ENCODE peak calls at places on chromosomes 7 and 10, in nine cellular contexts. G, O, I, K, M, H, J, S and N are unnamed samples.

GRCh38 chr7:42832672-42833071 is 79.2 kb downstream of the C7orf25 start:
- DNase-seq in H (no peak), I (no peak), O (no peak), K (no peak), M (no peak), J (no peak), S (no peak), G (no peak), N (no peak)

GRCh38 chr7:81873559-81873958 is 103.7 kb upstream of the HGF start:
- DNase-seq in M (no peak), G (no peak), H (no peak), J (no peak), O (no peak), I (no peak), S (no peak), K (peak; percentile 65), N (no peak)

GRCh38 chr10:12469345-12469744 is 120.0 kb downstream of the CAMK1D start:
- DNase-seq in S (no peak), J (no peak), I (no peak), K (no peak), O (no peak), H (no peak), M (no peak), G (no peak), N (no peak)

GRCh38 chr7:151237244-151238189 is 5.2 kb downstream of the CHPF2 start:
- DNase-seq in J (no peak), G (no peak), O (no peak), H (no peak), K (no peak), I (no peak), M (peak; percentile 78), S (no peak), N (peak; percentile 67)

GRCh38 chr10:24206926-24207701 is 1.8 kb upstream of the KIAA1217 start:
- DNase-seq in S (no peak), G (no peak), I (no peak), M (no peak), H (no peak), K (no peak), J (no peak), O (no peak), N (no peak)

GRCh38 chr10:124356706-124357582 is 61.8 kb downstream of the OAT start:
- DNase-seq in I (no peak), S (no peak), O (no peak), H (no peak), G (no peak), J (no peak), M (peak; percentile 21), K (no peak), N (peak; percentile 22)

GRCh38 chr7:93043393-93043985 is 74.3 kb downstream of the SAMD9 start:
- DNase-seq in G (no peak), S (peak; percentile 93), M (peak; percentile 58), H (peak; percentile 44), K (peak; percentile 96), J (peak; percentile 75), I (no peak), O (peak; percentile 92), N (peak; percentile 96)

GRCh38 chr10:131311661-131312260 is at the start of gene TCERG1L:
- DNase-seq in O (no peak), G (no peak), J (no peak), H (no peak), I (no peak), M (peak; percentile 72), K (no peak), S (no peak), N (peak; percentile 66)

GRCh38 chr7:99453105-99453504 is 12.9 kb downstream of the ATP5MF start:
- DNase-seq in S (no peak), H (no peak), M (no peak), I (no peak), K (no peak), G (no peak), J (no peak), O (no peak), N (peak; percentile 31)

GRCh38 chr7:101172854-101173751 is 7.0 kb downstream of the NAT16 start:
- DNase-seq in O (peak; percentile 58), G (no peak), M (no peak), H (no peak), I (peak; percentile 82), S (peak; percentile 56), K (peak; percentile 71), J (peak; percentile 85), N (peak; percentile 98)

GRCh38 chr7:159031135-159031701 is 113.4 kb downstream of the VIPR2 start:
- DNase-seq in J (no peak), G (no peak), I (no peak), K (no peak), S (no peak), H (no peak), M (peak; percentile 72), O (no peak), N (no peak)

GRCh38 chr10:128626397-128627060 is 500.3 kb upstream of the MKI67 start:
- DNase-seq in I (no peak), J (no peak), G (no peak), O (no peak), S (no peak), H (no peak), M (no peak), K (no peak), N (no peak)

GRCh38 chr10:28939352-28940157 is 262.2 kb downstream of the BAMBI start:
- DNase-seq in J (peak; percentile 35), I (peak; percentile 78), H (peak; percentile 44), M (no peak), O (peak; percentile 97), S (peak; percentile 85), G (peak; percentile 23), K (peak; percentile 66), N (peak; percentile 53)

GRCh38 chr7:30201161-30201666 is 66.4 kb downstream of the MTURN start:
- DNase-seq in O (no peak), H (no peak), G (no peak), S (no peak), I (no peak), K (no peak), J (no peak), M (no peak), N (no peak)

GRCh38 chr10:71996598-71997371 is 32.6 kb downstream of the CHST3 start:
- DNase-seq in K (no peak), G (no peak), J (no peak), M (no peak), O (no peak), I (no peak), H (no peak), S (no peak), N (peak; percentile 32)

GRCh38 chr7:104795616-104796398 is 218.2 kb upstream of the KMT2E start:
- DNase-seq in S (peak; percentile 13), G (no peak), I (no peak), H (no peak), K (no peak), O (peak; percentile 7), J (no peak), M (no peak), N (no peak)

GRCh38 chr7:142632291-142633134 is 116.8 kb upstream of the PRSS1 start:
- DNase-seq in S (peak; percentile 45), I (peak; percentile 73), J (peak; percentile 72), M (peak; percentile 81), O (peak; percentile 69), H (no peak), K (peak; percentile 60), G (peak; percentile 46), N (peak; percentile 66)

GRCh38 chr10:86110156-86110786 is 256.3 kb downstream of the GRID1 start:
- DNase-seq in G (no peak), K (no peak), H (no peak), I (no peak), J (no peak), M (peak; percentile 42), S (no peak), O (no peak), N (no peak)

GRCh38 chr10:70558871-70559810 is 43.4 kb downstream of the PRF1 start:
- DNase-seq in H (no peak), O (peak; percentile 53), I (peak; percentile 33), J (peak; percentile 53), G (peak; percentile 79), M (peak; percentile 78), S (peak; percentile 62), K (peak; percentile 34), N (peak; percentile 97)
- TF ChIP-seq CTCF in H (peak; percentile 55), O (peak; percentile 69), I (peak; percentile 7), J (peak; percentile 66), G (peak; percentile 71), M (no peak), S (peak; percentile 58), K (peak; percentile 58), N (peak; percentile 71)

GRCh38 chr10:21364196-21365114 is 161.0 kb downstream of the SKIDA1 start:
- DNase-seq in G (peak; percentile 35), S (peak; percentile 87), M (no peak), I (no peak), K (peak; percentile 74), H (peak; percentile 80), J (peak; percentile 88), O (peak; percentile 88), N (peak; percentile 69)
- H3K4me3 ChIP-seq in G (no peak overlapping the region), S (no peak overlapping the region), M (no peak overlapping the region), I (no peak overlapping the region), K (no peak overlapping the region), H (no peak overlapping the region), J (peak overlapping the region; percentile 48), O (no peak overlapping the region), N (no peak overlapping the region)

DNA sequence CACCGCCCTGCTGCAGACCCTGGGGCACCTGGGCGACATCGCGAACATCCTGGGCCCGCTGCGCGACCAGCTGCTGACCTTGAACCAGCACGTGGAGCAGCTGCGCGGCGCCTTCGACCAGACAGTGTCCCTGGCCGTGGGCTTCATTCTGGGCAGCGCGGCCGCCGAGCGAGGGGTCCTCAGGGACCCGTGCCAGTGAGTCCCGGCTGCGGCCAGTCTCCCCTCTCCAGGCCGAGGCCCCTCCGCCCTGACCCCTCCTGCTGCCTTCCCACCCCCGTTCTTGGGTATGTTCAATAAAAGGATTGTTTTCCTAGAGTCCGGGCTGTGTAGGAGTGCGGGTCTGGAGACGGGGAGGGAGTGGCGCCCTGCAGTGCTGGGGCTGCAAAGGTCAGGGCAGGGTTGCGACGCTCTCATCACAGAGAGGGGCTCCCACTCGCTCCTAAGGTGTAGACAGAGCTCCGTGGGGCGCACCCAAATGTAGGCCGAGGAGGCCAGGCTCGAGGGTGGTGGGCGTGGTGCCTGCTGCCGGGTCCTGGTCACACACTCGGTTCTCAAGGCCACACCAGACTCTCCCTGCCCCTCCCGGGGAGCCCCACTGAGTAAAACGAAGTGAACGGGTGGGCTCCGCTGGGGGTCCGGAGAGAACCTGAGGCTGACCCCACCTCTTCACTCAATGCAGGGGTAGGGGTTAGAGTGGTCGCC is 1.4 kb downstream of the UTF1 start:
- DNase-seq in H (no peak), S (no peak), K (no peak), J (no peak), I (no peak), O (no peak), M (no peak), G (no peak), N (no peak)
- H3K27me3 ChIP-seq in H (peaks cover 78% of the 10 kb centered on the region), S (peaks cover 28% of the 10 kb centered on the region), K (peaks cover 67% of the 10 kb centered on the region), J (peaks cover 17% of the 10 kb centered on the region), I (no peaks in the 10 kb centered on the region), O (peaks cover 60% of the 10 kb centered on the region), M (peaks cover 53% of the 10 kb centered on the region), G (peaks cover 70% of the 10 kb centered on the region), N (peaks cover 54% of the 10 kb centered on the region)

GRCh38 chr7:116441534-116441933 is 58.0 kb upstream of the CAV2 start:
- DNase-seq in K (peak; percentile 46), S (no peak), J (no peak), M (no peak), G (no peak), O (no peak), I (no peak), H (no peak), N (no peak)
- TF ChIP-seq CTCF in K (no peak), S (no peak), J (no peak), M (no peak), G (no peak), O (no peak), I (no peak), H (no peak), N (no peak)

GRCh38 chr7:27167170-27167505 is 1.8 kb upstream of the HOXA9 start:
- DNase-seq in M (peak; percentile 74), K (no peak), O (no peak), S (no peak), J (no peak), G (no peak), I (no peak), H (no peak), N (peak; percentile 92)
- H3K4me3 ChIP-seq in M (no peak overlapping the region), K (no peak overlapping the region), O (no peak overlapping the region), S (no peak overlapping the region), J (no peak overlapping the region), G (no peak overlapping the region), I (no peak overlapping the region), H (peak overlapping the region; percentile 72), N (peak overlapping the region; percentile 75)